ENCODE peak calls at places on chromosomes 7 and 10, in nine cellular contexts. A is CD4-positive, alpha-beta T cell; C is tibial artery; F is chondrocyte; J is IMR-90; M is lower lobe of right lung; I is Calu3; U is RWPE2; Q is endothelial cell. X is an unnamed sample.

GRCh38 chr10:80464557-80465466 is 10.7 kb downstream of the TSPAN14 start:
- DNase-seq in J (peak), C (no peak), M (no peak), U (no peak), Q (peak), F (no peak), A (peak), I (peak), X (no peak)

GRCh38 chr7:150406565-150407421 is 27.7 kb downstream of the ZNF775 start:
- DNase-seq in C (no peak), A (peak), Q (no peak), M (no peak), U (no peak), J (peak), I (peak), F (peak), X (no peak)

GRCh38 chr7:21675255-21675654 is 132.4 kb downstream of the DNAH11 start:
- DNase-seq in F (no peak), A (no peak), I (no peak), U (no peak), J (no peak), M (no peak), C (no peak), Q (no peak), X (no peak)

GRCh38 chr10:51886438-51887068 is 187.2 kb upstream of the CSTF2T start:
- DNase-seq in C (no peak), J (peak), I (no peak), M (no peak), Q (no peak), U (no peak), A (no peak), F (no peak), X (no peak)

GRCh38 chr7:116953727-116954442 is 584 bp downstream of the ST7 start:
- DNase-seq in C (peak), J (peak), A (peak), M (peak), F (no peak), Q (peak), I (peak), U (peak), X (peak)

GRCh38 chr10:24811906-24812305 is 88.2 kb upstream of the ARHGAP21 start:
- DNase-seq in C (no peak), F (no peak), J (no peak), U (no peak), M (no peak), Q (peak), A (no peak), I (no peak), X (no peak)

GRCh38 chr7:1761097-1761496 is 91.0 kb downstream of the ELFN1 start:
- DNase-seq in F (peak), M (no peak), U (no peak), I (no peak), A (no peak), C (no peak), J (no peak), Q (no peak), X (no peak)

GRCh38 chr10:69243817-69244216 is 23.7 kb downstream of the HKDC1 start:
- DNase-seq in C (no peak), J (no peak), A (no peak), F (no peak), I (no peak), Q (no peak), M (no peak), U (no peak), X (no peak)

GRCh38 chr10:113045155-113046055 is 95.4 kb downstream of the TCF7L2 start:
- DNase-seq in Q (no peak), A (no peak), I (peak), M (peak), C (no peak), U (no peak), F (no peak), J (peak), X (no peak)

GRCh38 chr10:11036424-11037011 is 18.8 kb downstream of the CELF2 start:
- DNase-seq in U (no peak), A (no peak), C (no peak), I (peak), Q (peak), M (no peak), J (peak), F (no peak), X (peak)
- TF ChIP-seq CTCF in U (peak), A (no peak), C (peak), I (peak), Q (peak), M (peak), J (peak), F (peak), X (peak)

GRCh38 chr7:72187179-72187578 is 225.0 kb downstream of the CALN1 start:
- DNase-seq in F (no peak), I (no peak), A (no peak), U (no peak), M (no peak), J (no peak), C (no peak), Q (no peak), X (no peak)

GRCh38 chr7:72182036-72182435 is 230.1 kb downstream of the CALN1 start:
- DNase-seq in A (no peak), I (no peak), C (no peak), J (no peak), U (no peak), M (no peak), F (no peak), Q (no peak), X (no peak)

DNA sequence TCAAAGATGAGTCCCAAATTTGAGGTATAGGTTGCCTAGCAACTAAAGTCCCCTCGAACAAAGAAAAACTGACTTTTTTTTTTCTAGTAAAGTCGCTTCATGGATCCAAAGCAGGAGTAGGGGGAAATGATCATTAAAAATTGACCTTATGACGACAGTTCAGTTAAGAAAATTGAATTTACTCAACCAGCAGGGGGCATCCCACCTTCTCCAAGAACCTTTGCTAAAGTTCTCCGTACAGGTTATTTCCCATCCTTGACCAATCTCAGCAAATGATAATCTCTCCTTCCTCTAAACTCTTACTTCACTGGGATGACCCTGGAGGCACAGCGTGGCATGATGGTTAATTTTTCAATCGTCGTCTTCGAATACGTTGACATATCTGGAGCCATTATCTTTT is 228.3 kb downstream of the CALN1 start:
- DNase-seq in F (no peak), Q (peak), M (no peak), A (no peak), J (no peak), I (no peak), U (no peak), C (no peak), X (no peak)
- TF ChIP-seq CTCF in F (peak), Q (peak), M (peak), A (no peak), J (no peak), I (no peak), U (peak), C (peak), X (no peak)

DNA sequence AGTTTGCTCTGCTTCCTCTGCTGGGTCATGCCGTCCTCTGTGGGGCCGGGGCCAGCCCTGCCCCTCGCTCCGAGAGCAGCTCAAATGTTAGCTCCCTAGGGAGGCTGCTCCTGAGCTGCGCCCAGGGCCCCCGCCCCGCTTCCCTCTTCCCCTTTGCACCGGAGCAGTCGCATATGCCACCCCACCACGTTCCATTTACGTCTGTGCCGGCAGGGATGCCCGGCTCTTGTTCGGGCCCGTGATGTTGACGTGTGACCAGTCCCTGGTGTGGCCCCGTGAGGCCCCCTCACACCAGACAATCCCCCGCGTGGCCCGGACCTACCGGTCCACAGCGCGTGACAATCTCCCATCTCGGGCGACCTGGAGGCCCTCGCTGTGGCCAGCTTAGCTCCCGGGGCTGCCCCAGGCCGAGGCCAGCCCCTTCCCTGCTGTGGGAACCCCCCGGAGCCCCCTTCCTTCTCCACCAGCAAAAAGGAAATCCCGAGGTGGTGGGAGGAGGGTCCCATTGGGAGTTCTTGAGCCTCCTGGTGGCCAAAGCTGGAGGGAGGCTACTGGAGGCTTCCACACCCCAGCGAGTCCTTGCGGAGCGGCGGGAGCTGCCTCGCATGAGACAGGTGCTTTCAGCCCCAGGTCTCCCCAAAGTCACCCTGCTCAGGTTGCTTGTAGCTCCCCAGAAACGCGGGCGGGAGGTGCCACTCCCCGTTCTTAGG is 15.2 kb downstream of the FAM20C start:
- DNase-seq in M (no peak), Q (peak), F (no peak), C (no peak), U (no peak), I (no peak), A (no peak), J (no peak), X (no peak)
- TF ChIP-seq CTCF in M (no peak), Q (peak), F (peak), C (no peak), U (peak), I (no peak), A (no peak), J (peak), X (peak)

GRCh38 chr10:98293550-98294269 is 25.7 kb upstream of the LOXL4 start:
- DNase-seq in M (no peak), A (no peak), Q (no peak), J (no peak), F (no peak), U (no peak), I (no peak), C (no peak), X (no peak)

GRCh38 chr10:98295907-98296306 is 27.9 kb upstream of the LOXL4 start:
- DNase-seq in Q (no peak), A (no peak), F (no peak), J (peak), U (no peak), I (no peak), C (no peak), M (no peak), X (peak)

GRCh38 chr10:98295401-98295811 is 27.4 kb upstream of the LOXL4 start:
- DNase-seq in I (no peak), C (no peak), J (no peak), Q (no peak), U (no peak), F (no peak), M (no peak), A (no peak), X (no peak)

GRCh38 chr10:98294270-98294627 is 26.3 kb upstream of the LOXL4 start:
- DNase-seq in J (no peak), C (no peak), A (no peak), M (no peak), Q (no peak), U (no peak), I (no peak), F (no peak), X (no peak)

GRCh38 chr10:98296514-98296913 is 28.5 kb upstream of the LOXL4 start:
- DNase-seq in J (peak), Q (no peak), A (no peak), I (no peak), C (no peak), M (no peak), U (no peak), F (no peak), X (no peak)
- TF ChIP-seq CTCF in J (no peak), Q (no peak), A (no peak), I (no peak), C (no peak), M (no peak), U (no peak), F (no peak), X (no peak)

GRCh38 chr7:85021090-85021704 is 165.7 kb downstream of the SEMA3D start:
- DNase-seq in U (no peak), M (no peak), F (no peak), Q (no peak), C (no peak), J (peak), I (no peak), A (no peak), X (no peak)
- TF ChIP-seq CTCF in U (peak), M (peak), F (peak), Q (peak), C (peak), J (peak), I (no peak), A (no peak), X (peak)

X was measured in HFF-Myc.